ENCODE peak calls at places on chromosomes 13 and 19, in four cellular contexts. One of them, this sample, is unnamed.

GRCh38 chr13:46383383-46383782 is 3.7 kb downstream of the RUBCNL start:
- DNase-seq in body of pancreas: no peak
- DNase-seq in CD8-positive, alpha-beta memory T cell: no peak
- DNase-seq in activated CD4-positive, CD25-positive, alpha-beta regulatory T cell treated with anti-CD3 and anti-CD28 coated beads, Interleukin-2, amount 50 U/mL, for 16 hours: no peak
- DNase-seq in this sample: no peak

GRCh38 chr13:41694902-41695301 is 237.6 kb downstream of the RGCC start:
- DNase-seq in body of pancreas: peak; percentile 39
- DNase-seq in CD8-positive, alpha-beta memory T cell: no peak
- DNase-seq in activated CD4-positive, CD25-positive, alpha-beta regulatory T cell treated with anti-CD3 and anti-CD28 coated beads, Interleukin-2, amount 50 U/mL, for 16 hours: no peak
- DNase-seq in this sample: no peak

GRCh38 chr19:4061683-4062575 is 4.8 kb downstream of the ZBTB7A start:
- DNase-seq in body of pancreas: peak; percentile 79
- DNase-seq in CD8-positive, alpha-beta memory T cell: no peak
- DNase-seq in activated CD4-positive, CD25-positive, alpha-beta regulatory T cell treated with anti-CD3 and anti-CD28 coated beads, Interleukin-2, amount 50 U/mL, for 16 hours: no peak
- DNase-seq in this sample: no peak

GRCh38 chr19:12843999-12844732 is 5.9 kb downstream of the MAST1 start:
- DNase-seq in body of pancreas: no peak
- DNase-seq in CD8-positive, alpha-beta memory T cell: no peak
- DNase-seq in activated CD4-positive, CD25-positive, alpha-beta regulatory T cell treated with anti-CD3 and anti-CD28 coated beads, Interleukin-2, amount 50 U/mL, for 16 hours: no peak
- DNase-seq in this sample: no peak

GRCh38 chr19:801030-801860 is 4.0 kb downstream of the PTBP1 start:
- DNase-seq in body of pancreas: peak; percentile 75
- DNase-seq in CD8-positive, alpha-beta memory T cell: no peak
- DNase-seq in activated CD4-positive, CD25-positive, alpha-beta regulatory T cell treated with anti-CD3 and anti-CD28 coated beads, Interleukin-2, amount 50 U/mL, for 16 hours: no peak
- DNase-seq in this sample: no peak

GRCh38 chr19:48510421-48511268 is 990 bp downstream of the LMTK3 start:
- DNase-seq in body of pancreas: peak; percentile 72
- DNase-seq in CD8-positive, alpha-beta memory T cell: peak; percentile 63
- DNase-seq in activated CD4-positive, CD25-positive, alpha-beta regulatory T cell treated with anti-CD3 and anti-CD28 coated beads, Interleukin-2, amount 50 U/mL, for 16 hours: peak; percentile 68
- DNase-seq in this sample: peak; percentile 75

GRCh38 chr19:35756373-35757230 is at the start of gene HSPB6:
- DNase-seq in body of pancreas: no peak
- DNase-seq in CD8-positive, alpha-beta memory T cell: no peak
- DNase-seq in activated CD4-positive, CD25-positive, alpha-beta regulatory T cell treated with anti-CD3 and anti-CD28 coated beads, Interleukin-2, amount 50 U/mL, for 16 hours: no peak
- DNase-seq in this sample: no peak

GRCh38 chr19:58558066-58558622 is at the start of gene UBE2M:
- DNase-seq in body of pancreas: peak; percentile 70
- DNase-seq in CD8-positive, alpha-beta memory T cell: no peak
- DNase-seq in activated CD4-positive, CD25-positive, alpha-beta regulatory T cell treated with anti-CD3 and anti-CD28 coated beads, Interleukin-2, amount 50 U/mL, for 16 hours: no peak
- DNase-seq in this sample: peak; percentile 51

GRCh38 chr13:51832471-51833152 is 12.4 kb downstream of the TMEM272 start:
- DNase-seq in body of pancreas: no peak
- DNase-seq in CD8-positive, alpha-beta memory T cell: peak; percentile 60
- DNase-seq in activated CD4-positive, CD25-positive, alpha-beta regulatory T cell treated with anti-CD3 and anti-CD28 coated beads, Interleukin-2, amount 50 U/mL, for 16 hours: no peak
- DNase-seq in this sample: peak; percentile 40

GRCh38 chr13:29918845-29919244 is 68.4 kb upstream of the UBL3 start:
- DNase-seq in body of pancreas: peak; percentile 50
- DNase-seq in CD8-positive, alpha-beta memory T cell: no peak
- DNase-seq in activated CD4-positive, CD25-positive, alpha-beta regulatory T cell treated with anti-CD3 and anti-CD28 coated beads, Interleukin-2, amount 50 U/mL, for 16 hours: no peak
- DNase-seq in this sample: no peak

GRCh38 chr13:98804336-98804855 is 51.9 kb upstream of the SLC15A1 start:
- DNase-seq in body of pancreas: no peak
- DNase-seq in CD8-positive, alpha-beta memory T cell: no peak
- DNase-seq in activated CD4-positive, CD25-positive, alpha-beta regulatory T cell treated with anti-CD3 and anti-CD28 coated beads, Interleukin-2, amount 50 U/mL, for 16 hours: no peak
- DNase-seq in this sample: no peak

GRCh38 chr13:91174886-91175501 is 172.5 kb upstream of the MIR17HG start:
- DNase-seq in body of pancreas: no peak
- DNase-seq in CD8-positive, alpha-beta memory T cell: no peak
- DNase-seq in activated CD4-positive, CD25-positive, alpha-beta regulatory T cell treated with anti-CD3 and anti-CD28 coated beads, Interleukin-2, amount 50 U/mL, for 16 hours: no peak
- DNase-seq in this sample: no peak

This sample was measured in T-helper 9 cell.